ENCODE peak calls at places on chromosomes 16 and 17, in eight cellular contexts. Z, K, R, G, S, F, B and P are unnamed samples.

GRCh38 chr17:73027130-73027741 is 65.3 kb downstream of the SLC39A11 start:
- DNase-seq in Z (no peak), K (no peak), R (peak), G (no peak), S (no peak), F (no peak), B (no peak), P (peak)

GRCh38 chr17:32444301-32445074 is at the start of gene PSMD11:
- DNase-seq in Z (peak), K (peak), R (peak), G (peak), S (peak), F (peak), B (peak), P (peak)

GRCh38 chr17:35748323-35748960 is 4.6 kb downstream of the GAS2L2 start:
- DNase-seq in Z (no peak), K (peak), R (no peak), G (peak), S (no peak), F (no peak), B (no peak), P (peak)

GRCh38 chr16:85750827-85751641 is at the start of gene C16orf74:
- DNase-seq in Z (peak), K (peak), R (peak), G (no peak), S (no peak), F (peak), B (peak), P (peak)

GRCh38 chr17:2796164-2797140 is at the start of gene RAP1GAP2:
- DNase-seq in Z (no peak), K (peak), R (no peak), G (no peak), S (peak), F (peak), B (peak), P (peak)

GRCh38 chr16:11439790-11440656 is 94.8 kb downstream of the RMI2 start:
- DNase-seq in Z (no peak), K (no peak), R (no peak), G (peak), S (no peak), F (no peak), B (no peak), P (no peak)

GRCh38 chr16:86345521-86345920 is 164.8 kb upstream of the FOXF1 start:
- DNase-seq in Z (peak), K (no peak), R (no peak), G (peak), S (no peak), F (no peak), B (no peak), P (no peak)

GRCh38 chr16:50400967-50401348 is 32.2 kb upstream of the BRD7 start:
- DNase-seq in Z (no peak), K (no peak), R (no peak), G (no peak), S (no peak), F (no peak), B (no peak), P (no peak)

GRCh38 chr16:11087691-11088431 is 143.5 kb downstream of the CLEC16A start:
- DNase-seq in Z (no peak), K (no peak), R (peak), G (no peak), S (no peak), F (no peak), B (no peak), P (no peak)

GRCh38 chr17:55140751-55141150 is 124.0 kb upstream of the HLF start:
- DNase-seq in Z (no peak), K (no peak), R (no peak), G (no peak), S (no peak), F (no peak), B (no peak), P (no peak)

GRCh38 chr17:290121-290521 is 62.5 kb downstream of the RPH3AL start:
- DNase-seq in Z (no peak), K (no peak), R (no peak), G (no peak), S (no peak), F (no peak), B (peak), P (peak)

GRCh38 chr16:67055712-67056487 is 27.0 kb downstream of the CBFB start:
- DNase-seq in Z (no peak), K (no peak), R (peak), G (no peak), S (no peak), F (no peak), B (no peak), P (peak)

GRCh38 chr16:1392826-1393225 is 21.7 kb downstream of the UNKL start:
- DNase-seq in Z (no peak), K (no peak), R (no peak), G (no peak), S (no peak), F (no peak), B (no peak), P (no peak)

GRCh38 chr16:70738083-70738977 is 52.5 kb upstream of the MTSS2 start:
- DNase-seq in Z (peak), K (peak), R (peak), G (no peak), S (peak), F (no peak), B (no peak), P (peak)

GRCh38 chr17:15263206-15263579 is 1.9 kb downstream of the PMP22 start:
- DNase-seq in Z (no peak), K (no peak), R (peak), G (peak), S (peak), F (peak), B (no peak), P (peak)

GRCh38 chr16:28529124-28529523 is 9.7 kb downstream of the NUPR1 start:
- DNase-seq in Z (no peak), K (no peak), R (no peak), G (no peak), S (no peak), F (no peak), B (no peak), P (no peak)

GRCh38 chr16:70510216-70510615 is 13.1 kb downstream of the COG4 start:
- DNase-seq in Z (no peak), K (no peak), R (no peak), G (no peak), S (no peak), F (no peak), B (no peak), P (no peak)

GRCh38 chr17:75834279-75834920 is 9.8 kb downstream of the UNC13D start:
- DNase-seq in Z (no peak), K (no peak), R (no peak), G (no peak), S (peak), F (no peak), B (no peak), P (no peak)

GRCh38 chr16:74455619-74456289 is 34.5 kb upstream of the CLEC18B start:
- DNase-seq in Z (no peak), K (no peak), R (peak), G (no peak), S (no peak), F (no peak), B (no peak), P (peak)

GRCh38 chr17:82117139-82118090 is 19.4 kb upstream of the FASN start:
- DNase-seq in Z (no peak), K (no peak), R (no peak), G (no peak), S (no peak), F (no peak), B (no peak), P (no peak)

GRCh38 chr17:78724544-78724943 is 57.5 kb downstream of the CYTH1 start:
- DNase-seq in Z (no peak), K (no peak), R (no peak), G (peak), S (peak), F (no peak), B (no peak), P (no peak)

GRCh38 chr17:49434821-49435581 is 20.3 kb upstream of the PHB1 start:
- DNase-seq in Z (peak), K (peak), R (peak), G (no peak), S (peak), F (peak), B (no peak), P (peak)

GRCh38 chr17:49575524-49576120 is at the start of gene NXPH3:
- DNase-seq in Z (peak), K (peak), R (peak), G (peak), S (no peak), F (peak), B (no peak), P (peak)

GRCh38 chr17:31052187-31052889 is 42.4 kb upstream of the NF1 start:
- DNase-seq in Z (no peak), K (no peak), R (peak), G (no peak), S (no peak), F (peak), B (no peak), P (peak)

GRCh38 chr17:37067555-37068111 is 118.9 kb downstream of the AATF start:
- DNase-seq in Z (no peak), K (peak), R (peak), G (peak), S (no peak), F (peak), B (no peak), P (peak)

GRCh38 chr16:66608241-66609138 is 4.0 kb downstream of the CMTM3 start:
- DNase-seq in Z (peak), K (peak), R (peak), G (peak), S (peak), F (peak), B (peak), P (peak)